ENCODE peak calls at places on chromosomes 5 and 9, in nine cellular contexts. One of them, this sample, is unnamed.

GRCh38 chr9:118017607-118018122 is 313.5 kb downstream of the TLR4 start:
- DNase-seq in cerebellar cortex: no peak
- DNase-seq in H54: no peak
- DNase-seq in Panc1: no peak
- DNase-seq in fibroblast of the aortic adventitia: no peak
- DNase-seq in RPMI8226: no peak
- DNase-seq in adipocyte: no peak
- DNase-seq in cardiac fibroblast: no peak
- DNase-seq in Peyer's patch: no peak
- DNase-seq in this sample: no peak

GRCh38 chr9:15144567-15145174 is 162.3 kb downstream of the TTC39B start:
- DNase-seq in cerebellar cortex: no peak
- DNase-seq in H54: no peak
- DNase-seq in Panc1: no peak
- DNase-seq in fibroblast of the aortic adventitia: no peak
- DNase-seq in RPMI8226: no peak
- DNase-seq in adipocyte: no peak
- DNase-seq in cardiac fibroblast: peak; percentile 54
- DNase-seq in Peyer's patch: no peak
- DNase-seq in this sample: no peak

GRCh38 chr5:154486427-154486866 is 8.4 kb upstream of the HAND1 start:
- DNase-seq in cerebellar cortex: no peak
- DNase-seq in H54: no peak
- DNase-seq in Panc1: no peak
- DNase-seq in fibroblast of the aortic adventitia: no peak
- DNase-seq in RPMI8226: no peak
- DNase-seq in adipocyte: no peak
- DNase-seq in cardiac fibroblast: no peak
- DNase-seq in Peyer's patch: no peak
- DNase-seq in this sample: no peak

GRCh38 chr9:89358376-89358775 is 40.1 kb downstream of the SECISBP2 start:
- DNase-seq in cerebellar cortex: no peak
- DNase-seq in H54: no peak
- DNase-seq in Panc1: no peak
- DNase-seq in fibroblast of the aortic adventitia: no peak
- DNase-seq in RPMI8226: no peak
- DNase-seq in adipocyte: no peak
- DNase-seq in cardiac fibroblast: no peak
- DNase-seq in Peyer's patch: no peak
- DNase-seq in this sample: no peak

GRCh38 chr5:54610197-54610898 is 92.8 kb downstream of the SNX18 start:
- DNase-seq in cerebellar cortex: no peak
- DNase-seq in H54: no peak
- DNase-seq in Panc1: no peak
- DNase-seq in fibroblast of the aortic adventitia: no peak
- DNase-seq in RPMI8226: peak; percentile 70
- DNase-seq in adipocyte: no peak
- DNase-seq in cardiac fibroblast: peak; percentile 29
- DNase-seq in Peyer's patch: no peak
- DNase-seq in this sample: no peak

GRCh38 chr5:90878081-90878480 is 319.5 kb downstream of the ADGRV1 start:
- DNase-seq in cerebellar cortex: no peak
- DNase-seq in H54: no peak
- DNase-seq in Panc1: no peak
- DNase-seq in fibroblast of the aortic adventitia: no peak
- DNase-seq in RPMI8226: no peak
- DNase-seq in adipocyte: no peak
- DNase-seq in cardiac fibroblast: peak; percentile 15
- DNase-seq in Peyer's patch: no peak
- DNase-seq in this sample: no peak

GRCh38 chr5:43485406-43485805 is 1.7 kb upstream of the TMEM267 start:
- DNase-seq in cerebellar cortex: no peak
- DNase-seq in H54: no peak
- DNase-seq in Panc1: no peak
- DNase-seq in fibroblast of the aortic adventitia: no peak
- DNase-seq in RPMI8226: no peak
- DNase-seq in adipocyte: no peak
- DNase-seq in cardiac fibroblast: peak; percentile 4
- DNase-seq in Peyer's patch: no peak
- DNase-seq in this sample: no peak

GRCh38 chr9:80664327-80665210 is 1024.8 kb downstream of the TLE1 start:
- DNase-seq in cerebellar cortex: no peak
- DNase-seq in H54: no peak
- DNase-seq in Panc1: no peak
- DNase-seq in fibroblast of the aortic adventitia: no peak
- DNase-seq in RPMI8226: no peak
- DNase-seq in adipocyte: no peak
- DNase-seq in cardiac fibroblast: peak; percentile 28
- DNase-seq in Peyer's patch: no peak
- DNase-seq in this sample: no peak

GRCh38 chr5:53936481-53937352 is 373.7 kb downstream of the ARL15 start:
- DNase-seq in cerebellar cortex: no peak
- DNase-seq in H54: no peak
- DNase-seq in Panc1: no peak
- DNase-seq in fibroblast of the aortic adventitia: peak; percentile 75
- DNase-seq in RPMI8226: no peak
- DNase-seq in adipocyte: peak; percentile 46
- DNase-seq in cardiac fibroblast: no peak
- DNase-seq in Peyer's patch: no peak
- DNase-seq in this sample: no peak

GRCh38 chr5:87027570-87027969 is 240.1 kb upstream of the RASA1 start:
- DNase-seq in cerebellar cortex: no peak
- DNase-seq in H54: no peak
- DNase-seq in Panc1: no peak
- DNase-seq in fibroblast of the aortic adventitia: no peak
- DNase-seq in RPMI8226: no peak
- DNase-seq in adipocyte: no peak
- DNase-seq in cardiac fibroblast: no peak
- DNase-seq in Peyer's patch: no peak
- DNase-seq in this sample: no peak

GRCh38 chr5:58582411-58583393 is at the start of gene RAB3C:
- DNase-seq in cerebellar cortex: peak; percentile 97
- DNase-seq in H54: peak; percentile 22
- DNase-seq in Panc1: peak; percentile 88
- DNase-seq in fibroblast of the aortic adventitia: peak; percentile 86
- DNase-seq in RPMI8226: peak; percentile 83
- DNase-seq in adipocyte: peak; percentile 97
- DNase-seq in cardiac fibroblast: peak; percentile 91
- DNase-seq in Peyer's patch: peak; percentile 89
- DNase-seq in this sample: no peak

GRCh38 chr9:76562511-76562911 is 103.5 kb downstream of the GCNT1 start:
- DNase-seq in cerebellar cortex: no peak
- DNase-seq in H54: no peak
- DNase-seq in Panc1: no peak
- DNase-seq in fibroblast of the aortic adventitia: peak; percentile 87
- DNase-seq in RPMI8226: no peak
- DNase-seq in adipocyte: peak; percentile 72
- DNase-seq in cardiac fibroblast: peak; percentile 79
- DNase-seq in Peyer's patch: no peak
- DNase-seq in this sample: no peak

GRCh38 chr5:17004441-17005086 is 68.5 kb upstream of the MYO10 start:
- DNase-seq in cerebellar cortex: no peak
- DNase-seq in H54: no peak
- DNase-seq in Panc1: no peak
- DNase-seq in fibroblast of the aortic adventitia: no peak
- DNase-seq in RPMI8226: no peak
- DNase-seq in adipocyte: no peak
- DNase-seq in cardiac fibroblast: no peak
- DNase-seq in Peyer's patch: no peak
- DNase-seq in this sample: no peak

GRCh38 chr5:151051066-151051930 is 29.5 kb downstream of the TNIP1 start:
- DNase-seq in cerebellar cortex: peak; percentile 80
- DNase-seq in H54: peak; percentile 64
- DNase-seq in Panc1: no peak
- DNase-seq in fibroblast of the aortic adventitia: peak; percentile 84
- DNase-seq in RPMI8226: peak; percentile 78
- DNase-seq in adipocyte: peak; percentile 86
- DNase-seq in cardiac fibroblast: peak; percentile 88
- DNase-seq in Peyer's patch: peak; percentile 83
- DNase-seq in this sample: peak; percentile 56

This sample was measured in T follicular helper cell.